ENCODE peak calls at places on chromosomes 16 and 17, in nine cellular contexts. R is iris pigment epithelial cell; Y is NCI-H510A treated with DMSO at 0.1 percent for 48 hours; X is stimulated activated CD4-positive, alpha-beta T cell treated with anti-CD3 and anti-CD28 coated beads, TNF-alpha, amount 100 ng/mL, for 48 hours; N is activated CD4-positive, alpha-beta T cell treated with anti-CD3 and anti-CD28 coated beads, Interleukin-2, amount 50 U/mL, for 24 hours; B is NCI-H187; T is thyroid gland; S is small intestine; W is fibroblast of the aortic adventitia. H is an unnamed sample.

GRCh38 chr16:83994087-83994486 is 26.0 kb downstream of the NECAB2 start:
- DNase-seq in R (peak), Y (no peak), X (no peak), N (no peak), B (no peak), T (no peak), S (no peak), W (peak), H (peak)

GRCh38 chr17:76252040-76252954 is 12.0 kb upstream of the RNF157 start:
- DNase-seq in R (peak), Y (no peak), X (no peak), N (no peak), B (no peak), T (no peak), S (peak), W (peak), H (peak)

GRCh38 chr16:83742076-83742475 is 65.7 kb upstream of the HSBP1 start:
- DNase-seq in R (no peak), Y (no peak), X (no peak), N (no peak), B (no peak), T (no peak), S (no peak), W (no peak), H (no peak)

GRCh38 chr17:64097196-64097936 is 32.6 kb downstream of the ERN1 start:
- DNase-seq in R (peak), Y (no peak), X (no peak), N (no peak), B (no peak), T (no peak), S (no peak), W (peak), H (no peak)

GRCh38 chr17:68775969-68776368 is 174.8 kb upstream of the FAM20A start:
- DNase-seq in R (no peak), Y (no peak), X (no peak), N (no peak), B (no peak), T (no peak), S (no peak), W (no peak), H (no peak)

GRCh38 chr17:59561042-59561441 is 4.4 kb upstream of the DHX40 start:
- DNase-seq in R (peak), Y (peak), X (no peak), N (no peak), B (no peak), T (no peak), S (peak), W (peak), H (no peak)

GRCh38 chr17:55159251-55159650 is 105.5 kb upstream of the HLF start:
- DNase-seq in R (peak), Y (no peak), X (no peak), N (no peak), B (no peak), T (no peak), S (no peak), W (peak), H (no peak)

GRCh38 chr16:48054881-48055601 is 100.8 kb downstream of the ABCC12 start:
- DNase-seq in R (peak), Y (peak), X (no peak), N (peak), B (peak), T (peak), S (peak), W (peak), H (peak)

GRCh38 chr17:61088556-61088955 is 311.1 kb upstream of the TBX2 start:
- DNase-seq in R (no peak), Y (no peak), X (no peak), N (no peak), B (no peak), T (no peak), S (no peak), W (no peak), H (no peak)

GRCh38 chr16:71658771-71659170 is 32.8 kb downstream of the MARVELD3 start:
- DNase-seq in R (no peak), Y (no peak), X (no peak), N (no peak), B (peak), T (peak), S (peak), W (no peak), H (no peak)

GRCh38 chr16:57266531-57267268 is 17.8 kb downstream of the PLLP start:
- DNase-seq in R (no peak), Y (no peak), X (no peak), N (no peak), B (no peak), T (peak), S (peak), W (no peak), H (peak)

GRCh38 chr16:77434365-77435239 is at the start of gene ADAMTS18:
- DNase-seq in R (no peak), Y (peak), X (no peak), N (no peak), B (no peak), T (no peak), S (no peak), W (no peak), H (no peak)